ENCODE peak calls at places on chromosomes 1 and 21, in seven cellular contexts. One of them, this sample, is unnamed.

GRCh38 chr1:18646091-18646775 is 15.6 kb downstream of the PAX7 start:
- DNase-seq in fibroblast of lung: no peak
- DNase-seq in transverse colon: no peak
- DNase-seq in astrocyte of the spinal cord: no peak
- DNase-seq in GM06990: no peak
- DNase-seq in lung: no peak
- DNase-seq in kidney epithelial cell: no peak
- DNase-seq in this sample: no peak

GRCh38 chr1:94919241-94920030 is 7.5 kb downstream of the CNN3 start:
- DNase-seq in GM06990: no peak
- DNase-seq in lung: no peak
- DNase-seq in astrocyte of the spinal cord: no peak
- DNase-seq in transverse colon: peak
- DNase-seq in fibroblast of lung: peak
- DNase-seq in kidney epithelial cell: no peak
- DNase-seq in this sample: no peak

GRCh38 chr1:24742090-24742938 is 2.9 kb upstream of the CLIC4 start:
- DNase-seq in transverse colon: peak
- DNase-seq in kidney epithelial cell: no peak
- DNase-seq in astrocyte of the spinal cord: peak
- DNase-seq in fibroblast of lung: peak
- DNase-seq in GM06990: peak
- DNase-seq in lung: no peak
- DNase-seq in this sample: peak

GRCh38 chr21:16040601-16041000 is 310.8 kb downstream of the USP25 start:
- DNase-seq in astrocyte of the spinal cord: peak
- DNase-seq in lung: no peak
- DNase-seq in transverse colon: no peak
- DNase-seq in kidney epithelial cell: no peak
- DNase-seq in GM06990: no peak
- DNase-seq in fibroblast of lung: peak
- DNase-seq in this sample: peak

GRCh38 chr1:54328117-54328636 is 78.0 kb downstream of the SSBP3 start:
- DNase-seq in astrocyte of the spinal cord: no peak
- DNase-seq in GM06990: no peak
- DNase-seq in fibroblast of lung: no peak
- DNase-seq in transverse colon: no peak
- DNase-seq in kidney epithelial cell: no peak
- DNase-seq in lung: no peak
- DNase-seq in this sample: no peak

GRCh38 chr1:220894025-220894923 is 15.0 kb downstream of the HLX start:
- DNase-seq in transverse colon: no peak
- DNase-seq in fibroblast of lung: no peak
- DNase-seq in astrocyte of the spinal cord: no peak
- DNase-seq in GM06990: no peak
- DNase-seq in lung: no peak
- DNase-seq in kidney epithelial cell: no peak
- DNase-seq in this sample: no peak

GRCh38 chr1:190957565-190957964 is 479.9 kb upstream of the BRINP3 start:
- DNase-seq in lung: no peak
- DNase-seq in GM06990: no peak
- DNase-seq in transverse colon: no peak
- DNase-seq in fibroblast of lung: no peak
- DNase-seq in kidney epithelial cell: no peak
- DNase-seq in astrocyte of the spinal cord: peak
- DNase-seq in this sample: no peak

GRCh38 chr1:66445492-66446181 is 88.3 kb upstream of the SGIP1 start:
- DNase-seq in astrocyte of the spinal cord: no peak
- DNase-seq in transverse colon: peak
- DNase-seq in lung: no peak
- DNase-seq in GM06990: peak
- DNase-seq in kidney epithelial cell: no peak
- DNase-seq in fibroblast of lung: no peak
- DNase-seq in this sample: no peak

GRCh38 chr1:190144650-190145049 is 333.0 kb downstream of the BRINP3 start:
- DNase-seq in GM06990: no peak
- DNase-seq in fibroblast of lung: no peak
- DNase-seq in kidney epithelial cell: no peak
- DNase-seq in transverse colon: no peak
- DNase-seq in astrocyte of the spinal cord: no peak
- DNase-seq in lung: no peak
- DNase-seq in this sample: no peak

GRCh38 chr1:230277201-230277771 is 148.8 kb downstream of the PGBD5 start:
- DNase-seq in kidney epithelial cell: no peak
- DNase-seq in transverse colon: no peak
- DNase-seq in GM06990: no peak
- DNase-seq in lung: no peak
- DNase-seq in fibroblast of lung: no peak
- DNase-seq in astrocyte of the spinal cord: no peak
- DNase-seq in this sample: no peak
- TF ChIP-seq CTCF in kidney epithelial cell: no peak
- TF ChIP-seq CTCF in transverse colon: no peak
- TF ChIP-seq CTCF in GM06990: no peak
- TF ChIP-seq CTCF in lung: no peak
- TF ChIP-seq CTCF in fibroblast of lung: no peak
- TF ChIP-seq CTCF in astrocyte of the spinal cord: no peak
- TF ChIP-seq CTCF in this sample: no peak

GRCh38 chr1:214570442-214570841 is 19.0 kb upstream of the PTPN14 start:
- DNase-seq in kidney epithelial cell: no peak
- DNase-seq in transverse colon: no peak
- DNase-seq in GM06990: no peak
- DNase-seq in fibroblast of lung: peak
- DNase-seq in astrocyte of the spinal cord: peak
- DNase-seq in lung: no peak
- DNase-seq in this sample: peak
- H3K4me3 ChIP-seq in kidney epithelial cell: no peak
- H3K4me3 ChIP-seq in transverse colon: no peak
- H3K4me3 ChIP-seq in GM06990: no peak
- H3K4me3 ChIP-seq in fibroblast of lung: no peak
- H3K4me3 ChIP-seq in astrocyte of the spinal cord: no peak
- H3K4me3 ChIP-seq in lung: no peak
- H3K4me3 ChIP-seq in this sample: no peak

GRCh38 chr1:9573723-9574122 is 15.0 kb upstream of the TMEM201 start:
- DNase-seq in lung: no peak
- DNase-seq in GM06990: no peak
- DNase-seq in transverse colon: no peak
- DNase-seq in astrocyte of the spinal cord: peak
- DNase-seq in kidney epithelial cell: no peak
- DNase-seq in fibroblast of lung: no peak
- DNase-seq in this sample: peak
- TF ChIP-seq CTCF in lung: no peak
- TF ChIP-seq CTCF in GM06990: peak
- TF ChIP-seq CTCF in transverse colon: peak
- TF ChIP-seq CTCF in astrocyte of the spinal cord: peak
- TF ChIP-seq CTCF in kidney epithelial cell: peak
- TF ChIP-seq CTCF in fibroblast of lung: peak
- TF ChIP-seq CTCF in this sample: peak

GRCh38 chr1:154183045-154183968 is 8.6 kb downstream of the TPM3 start:
- DNase-seq in astrocyte of the spinal cord: peak
- DNase-seq in fibroblast of lung: peak
- DNase-seq in lung: peak
- DNase-seq in kidney epithelial cell: peak
- DNase-seq in transverse colon: peak
- DNase-seq in GM06990: peak
- DNase-seq in this sample: peak

GRCh38 chr1:154186177-154186576 is 5.7 kb downstream of the TPM3 start:
- DNase-seq in GM06990: no peak
- DNase-seq in lung: peak
- DNase-seq in kidney epithelial cell: no peak
- DNase-seq in transverse colon: peak
- DNase-seq in fibroblast of lung: peak
- DNase-seq in astrocyte of the spinal cord: peak
- DNase-seq in this sample: peak

GRCh38 chr1:154182342-154183044 is 9.4 kb downstream of the TPM3 start:
- DNase-seq in kidney epithelial cell: no peak
- DNase-seq in lung: peak
- DNase-seq in fibroblast of lung: peak
- DNase-seq in transverse colon: peak
- DNase-seq in astrocyte of the spinal cord: peak
- DNase-seq in GM06990: peak
- DNase-seq in this sample: peak

GRCh38 chr1:154190550-154190949 is 1.4 kb downstream of the TPM3 start:
- DNase-seq in astrocyte of the spinal cord: peak
- DNase-seq in transverse colon: no peak
- DNase-seq in fibroblast of lung: peak
- DNase-seq in kidney epithelial cell: no peak
- DNase-seq in GM06990: no peak
- DNase-seq in lung: no peak
- DNase-seq in this sample: peak

DNA sequence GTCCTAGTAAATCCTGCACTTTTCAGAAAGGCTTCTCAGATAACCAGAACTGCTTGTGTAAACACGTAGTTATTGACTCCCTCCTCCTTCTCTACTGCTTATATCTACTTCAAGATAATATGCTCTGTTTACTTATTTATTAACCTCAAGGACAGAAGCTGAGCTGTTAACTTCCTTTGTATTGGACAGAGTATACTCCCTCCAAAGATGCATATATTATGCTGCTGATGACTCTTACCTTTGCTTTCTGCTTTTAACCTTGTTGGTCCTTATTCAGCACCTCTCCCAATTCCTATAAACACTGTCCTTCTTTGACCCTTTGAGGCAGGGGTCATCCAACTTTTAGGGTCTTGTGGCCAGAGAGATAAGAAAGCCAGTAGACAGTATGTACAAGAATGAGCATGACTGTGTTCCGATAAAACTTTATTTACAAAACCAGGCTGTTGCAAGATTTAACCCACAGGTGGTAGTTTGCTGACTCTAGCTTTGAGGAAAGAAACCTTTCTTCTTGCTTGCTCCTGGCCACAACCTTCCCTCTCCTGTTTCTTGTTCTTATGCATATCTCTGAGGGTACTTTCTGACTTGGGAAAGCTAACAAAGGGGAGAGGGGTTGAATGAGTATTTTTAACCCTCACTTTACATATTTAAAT is 4.9 kb downstream of the TPM3 start:
- DNase-seq in lung: no peak
- DNase-seq in transverse colon: no peak
- DNase-seq in astrocyte of the spinal cord: no peak
- DNase-seq in fibroblast of lung: no peak
- DNase-seq in GM06990: no peak
- DNase-seq in kidney epithelial cell: no peak
- DNase-seq in this sample: no peak
- H3K4me3 ChIP-seq in lung: no peak
- H3K4me3 ChIP-seq in transverse colon: no peak
- H3K4me3 ChIP-seq in astrocyte of the spinal cord: no peak
- H3K4me3 ChIP-seq in fibroblast of lung: no peak
- H3K4me3 ChIP-seq in GM06990: no peak
- H3K4me3 ChIP-seq in kidney epithelial cell: no peak
- H3K4me3 ChIP-seq in this sample: no peak

DNA sequence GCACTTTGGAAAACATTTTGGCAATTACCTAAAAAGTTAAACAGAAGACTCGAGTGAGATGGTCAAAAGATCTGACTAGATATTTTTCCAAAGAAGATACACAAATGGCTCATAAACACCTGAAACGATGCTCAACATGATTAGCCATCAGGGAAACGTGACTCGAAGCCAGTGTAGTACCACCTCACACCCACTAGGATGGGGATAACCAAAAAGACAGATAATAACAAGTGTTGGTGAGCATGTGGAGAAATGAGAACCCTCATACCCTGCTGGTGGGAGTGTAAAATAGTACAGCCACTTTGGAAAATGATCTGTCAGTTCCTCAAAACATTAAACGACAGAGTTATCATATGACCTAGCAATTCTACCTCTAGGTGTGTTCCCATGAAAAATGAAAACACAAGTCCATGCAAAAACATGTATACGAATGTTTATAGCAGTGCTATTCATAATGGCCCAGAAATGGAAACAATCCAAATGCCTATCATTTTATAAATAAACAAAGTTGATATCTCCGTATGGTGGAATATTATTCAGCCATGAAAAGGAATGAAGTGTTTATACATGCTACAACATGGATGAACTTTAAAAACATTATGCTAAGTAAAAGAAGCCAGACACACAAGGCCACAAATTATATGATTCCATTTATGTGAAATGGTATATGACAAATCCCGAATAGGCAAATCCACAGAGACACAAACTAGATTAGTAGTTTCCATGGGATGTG is 625.2 kb downstream of the KIF26B start:
- DNase-seq in astrocyte of the spinal cord: no peak
- DNase-seq in GM06990: no peak
- DNase-seq in transverse colon: no peak
- DNase-seq in kidney epithelial cell: no peak
- DNase-seq in fibroblast of lung: no peak
- DNase-seq in lung: no peak
- DNase-seq in this sample: no peak
- TF ChIP-seq CTCF in astrocyte of the spinal cord: no peak
- TF ChIP-seq CTCF in GM06990: no peak
- TF ChIP-seq CTCF in transverse colon: no peak
- TF ChIP-seq CTCF in kidney epithelial cell: no peak
- TF ChIP-seq CTCF in fibroblast of lung: no peak
- TF ChIP-seq CTCF in lung: no peak
- TF ChIP-seq CTCF in this sample: peak

GRCh38 chr1:8217011-8217711 is 100.8 kb upstream of the SLC45A1 start:
- DNase-seq in fibroblast of lung: peak
- DNase-seq in lung: no peak
- DNase-seq in astrocyte of the spinal cord: no peak
- DNase-seq in transverse colon: peak
- DNase-seq in kidney epithelial cell: no peak
- DNase-seq in GM06990: no peak
- DNase-seq in this sample: peak
- H3K4me3 ChIP-seq in fibroblast of lung: no peak
- H3K4me3 ChIP-seq in lung: peak
- H3K4me3 ChIP-seq in astrocyte of the spinal cord: no peak
- H3K4me3 ChIP-seq in transverse colon: peak
- H3K4me3 ChIP-seq in kidney epithelial cell: peak
- H3K4me3 ChIP-seq in GM06990: no peak
- H3K4me3 ChIP-seq in this sample: peak

DNA sequence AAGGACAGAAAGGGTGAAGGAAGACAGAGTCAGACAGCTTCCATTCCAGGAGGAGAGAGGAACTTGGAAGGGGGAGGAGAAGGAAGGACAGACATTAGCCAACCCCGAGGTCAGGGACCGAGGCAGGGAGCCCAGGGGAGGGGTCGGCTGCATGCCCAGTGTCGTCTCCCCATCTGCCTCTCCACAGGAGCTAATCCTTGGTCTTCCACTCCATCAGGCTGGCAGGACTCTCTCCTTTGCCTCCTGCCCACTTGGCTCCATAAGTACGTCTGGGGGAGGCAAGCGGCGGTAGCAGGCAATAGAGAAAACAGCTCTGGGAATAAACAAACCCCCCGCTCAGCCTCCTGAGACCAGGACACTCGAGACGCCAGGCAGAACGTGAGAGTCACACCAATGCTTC is 71.3 kb downstream of the GRIK3 start:
- DNase-seq in transverse colon: no peak
- DNase-seq in kidney epithelial cell: no peak
- DNase-seq in GM06990: no peak
- DNase-seq in fibroblast of lung: no peak
- DNase-seq in lung: no peak
- DNase-seq in astrocyte of the spinal cord: no peak
- DNase-seq in this sample: no peak
- TF ChIP-seq CTCF in transverse colon: no peak
- TF ChIP-seq CTCF in kidney epithelial cell: no peak
- TF ChIP-seq CTCF in GM06990: no peak
- TF ChIP-seq CTCF in fibroblast of lung: no peak
- TF ChIP-seq CTCF in lung: no peak
- TF ChIP-seq CTCF in astrocyte of the spinal cord: no peak
- TF ChIP-seq CTCF in this sample: no peak

GRCh38 chr1:165851034-165851658 is 23.7 kb downstream of the UCK2 start:
- DNase-seq in astrocyte of the spinal cord: peak
- DNase-seq in fibroblast of lung: peak
- DNase-seq in kidney epithelial cell: peak
- DNase-seq in GM06990: peak
- DNase-seq in transverse colon: no peak
- DNase-seq in lung: no peak
- DNase-seq in this sample: peak
- H3K4me3 ChIP-seq in astrocyte of the spinal cord: no peak
- H3K4me3 ChIP-seq in fibroblast of lung: no peak
- H3K4me3 ChIP-seq in kidney epithelial cell: no peak
- H3K4me3 ChIP-seq in GM06990: no peak
- H3K4me3 ChIP-seq in transverse colon: no peak
- H3K4me3 ChIP-seq in lung: no peak
- H3K4me3 ChIP-seq in this sample: no peak

GRCh38 chr21:41611966-41612606 is 104.1 kb upstream of the TMPRSS2 start:
- DNase-seq in transverse colon: peak
- DNase-seq in lung: no peak
- DNase-seq in GM06990: no peak
- DNase-seq in fibroblast of lung: peak
- DNase-seq in astrocyte of the spinal cord: no peak
- DNase-seq in kidney epithelial cell: no peak
- DNase-seq in this sample: peak
- TF ChIP-seq CTCF in transverse colon: no peak
- TF ChIP-seq CTCF in lung: no peak
- TF ChIP-seq CTCF in GM06990: peak
- TF ChIP-seq CTCF in fibroblast of lung: no peak
- TF ChIP-seq CTCF in astrocyte of the spinal cord: peak
- TF ChIP-seq CTCF in kidney epithelial cell: peak
- TF ChIP-seq CTCF in this sample: peak

This sample was measured in cardiac fibroblast.